ENCODE peak calls at places on chromosome 18, in ten cellular contexts. E, I, P, J, D, F, T, H, Q and L are unnamed samples. For H3K4me1 and H3K9me3, the result is how much of the 10 kb centered on the place peaks cover.

GRCh38 chr18:21686282-21687105 is 18.1 kb downstream of the ABHD3 start:
- DNase-seq in E (no peak), I (no peak), P (no peak), J (no peak), D (no peak), F (no peak), T (no peak), H (peak), Q (no peak), L (no peak)

GRCh38 chr18:21557607-21558253 is 42.8 kb downstream of the ESCO1 start:
- DNase-seq in E (no peak), I (no peak), P (no peak), J (no peak), D (no peak), F (no peak), T (no peak), H (no peak), Q (no peak), L (no peak)

GRCh38 chr18:7303306-7303705 is 72.4 kb downstream of the LRRC30 start:
- DNase-seq in E (no peak), I (no peak), P (no peak), J (no peak), D (no peak), F (no peak), T (no peak), H (no peak), Q (no peak), L (no peak)

GRCh38 chr18:39296293-39296888 is 1730.8 kb upstream of the CELF4 start:
- DNase-seq in E (no peak), I (no peak), P (no peak), J (no peak), D (no peak), F (no peak), T (no peak), H (no peak), Q (no peak), L (no peak)

GRCh38 chr18:48842259-48843061 is 108.3 kb downstream of the SMAD7 start:
- DNase-seq in E (no peak), I (peak), P (no peak), J (peak), D (no peak), F (peak), T (peak), H (no peak), Q (peak), L (peak)

GRCh38 chr18:75211002-75211621 is 515 bp downstream of the TSHZ1 start:
- DNase-seq in E (peak), I (no peak), P (no peak), J (peak), D (no peak), F (no peak), T (no peak), H (peak), Q (peak), L (no peak)

GRCh38 chr18:3294435-3295080 is 32.6 kb downstream of the MYL12B start:
- DNase-seq in E (no peak), I (no peak), P (no peak), J (no peak), D (no peak), F (no peak), T (no peak), H (no peak), Q (peak), L (no peak)

GRCh38 chr18:50195689-50196088 is 742 bp upstream of the MYO5B start:
- DNase-seq in E (no peak), I (no peak), P (no peak), J (no peak), D (no peak), F (no peak), T (no peak), H (no peak), Q (no peak), L (no peak)

GRCh38 chr18:49926076-49926745 is 112.9 kb upstream of the ACAA2 start:
- DNase-seq in E (no peak), I (no peak), P (no peak), J (no peak), D (no peak), F (no peak), T (no peak), H (no peak), Q (no peak), L (no peak)

GRCh38 chr18:13366541-13366940 is 148.0 kb downstream of the LDLRAD4 start:
- DNase-seq in E (no peak), I (no peak), P (no peak), J (no peak), D (no peak), F (no peak), T (no peak), H (peak), Q (no peak), L (no peak)

GRCh38 chr18:31957728-31958127 is 14.8 kb upstream of the TRAPPC8 start:
- DNase-seq in E (no peak), I (no peak), P (no peak), J (no peak), D (no peak), F (no peak), T (no peak), H (no peak), Q (no peak), L (no peak)

GRCh38 chr18:38244360-38244940 is 678.9 kb upstream of the CELF4 start:
- DNase-seq in E (no peak), I (no peak), P (no peak), J (no peak), D (no peak), F (no peak), T (no peak), H (no peak), Q (no peak), L (no peak)

GRCh38 chr18:73614812-73615211 is 532.8 kb downstream of the FBXO15 start:
- DNase-seq in E (no peak), I (no peak), P (no peak), J (no peak), D (no peak), F (no peak), T (no peak), H (no peak), Q (no peak), L (no peak)

GRCh38 chr18:21071071-21071470 is 40.5 kb downstream of the ROCK1 start:
- DNase-seq in E (no peak), I (no peak), P (no peak), J (no peak), D (no peak), F (no peak), T (no peak), H (no peak), Q (no peak), L (no peak)

GRCh38 chr18:61435064-61435652 is 101.9 kb downstream of the CDH20 start:
- DNase-seq in E (no peak), I (no peak), P (no peak), J (peak), D (no peak), F (no peak), T (no peak), H (peak), Q (peak), L (no peak)

GRCh38 chr18:44290366-44290855 is 390.3 kb upstream of the SETBP1 start:
- DNase-seq in E (no peak), I (no peak), P (no peak), J (no peak), D (no peak), F (no peak), T (no peak), H (no peak), Q (no peak), L (no peak)

GRCh38 chr18:31931886-31932240 is 11.1 kb downstream of the TRAPPC8 start:
- DNase-seq in E (no peak), I (no peak), P (no peak), J (no peak), D (no peak), F (no peak), T (no peak), H (no peak), Q (no peak), L (no peak)

GRCh38 chr18:58447342-58448190 is 181.3 kb downstream of the ALPK2 start:
- DNase-seq in E (no peak), I (no peak), P (no peak), J (no peak), D (no peak), F (no peak), T (no peak), H (no peak), Q (no peak), L (no peak)

GRCh38 chr18:60978338-60978737 is 354.9 kb upstream of the CDH20 start:
- DNase-seq in E (peak), I (no peak), P (no peak), J (no peak), D (no peak), F (no peak), T (no peak), H (peak), Q (no peak), L (no peak)

GRCh38 chr18:42514522-42514921 is 559.5 kb downstream of the PIK3C3 start:
- DNase-seq in E (no peak), I (no peak), P (no peak), J (no peak), D (no peak), F (no peak), T (no peak), H (no peak), Q (no peak), L (no peak)

GRCh38 chr18:76455015-76455676 is 39.9 kb downstream of the ZNF516 start:
- DNase-seq in E (no peak), I (no peak), P (no peak), J (no peak), D (no peak), F (no peak), T (no peak), H (no peak), Q (no peak), L (no peak)

GRCh38 chr18:76457957-76458356 is 37.1 kb downstream of the ZNF516 start:
- DNase-seq in E (no peak), I (no peak), P (no peak), J (no peak), D (no peak), F (no peak), T (no peak), H (no peak), Q (no peak), L (no peak)

GRCh38 chr18:76457475-76457874 is 37.6 kb downstream of the ZNF516 start:
- DNase-seq in E (no peak), I (no peak), P (no peak), J (no peak), D (peak), F (no peak), T (peak), H (no peak), Q (no peak), L (peak)

GRCh38 chr18:76456018-76456750 is 38.9 kb downstream of the ZNF516 start:
- DNase-seq in E (peak), I (no peak), P (no peak), J (no peak), D (peak), F (no peak), T (peak), H (no peak), Q (no peak), L (no peak)

DNA sequence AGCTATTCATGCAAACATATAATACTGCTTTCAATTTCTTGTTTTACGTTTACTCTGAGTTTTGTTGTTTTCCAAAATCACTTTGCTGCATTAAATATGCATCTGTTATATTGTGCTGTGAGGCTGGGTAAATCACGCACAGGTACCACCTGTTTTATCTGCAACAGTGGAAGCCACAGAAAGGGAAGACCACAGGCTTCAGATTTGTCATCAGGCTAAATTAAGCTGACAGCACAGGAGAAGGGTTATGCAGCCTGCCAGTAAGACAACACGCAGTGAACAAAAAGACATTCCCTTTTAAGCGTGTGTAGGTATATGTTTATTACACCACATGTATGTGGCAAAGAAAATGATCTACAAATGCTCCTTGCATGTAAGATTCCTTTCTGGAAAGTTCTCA is 38.2 kb downstream of the ZNF516 start:
- DNase-seq in E (no peak), I (no peak), P (no peak), J (no peak), D (no peak), F (no peak), T (no peak), H (no peak), Q (no peak), L (no peak)
- H3K4me1 ChIP-seq in E (half or more), I (under half), P (under half), J (under half), D (under half), F (under half), T (under half), H (half or more), Q (under half), L (under half)

GRCh38 chr18:5466256-5466655 is 77.5 kb downstream of the EPB41L3 start:
- DNase-seq in E (peak), I (no peak), P (no peak), J (no peak), D (no peak), F (no peak), T (no peak), H (no peak), Q (no peak), L (no peak)
- H3K4me3 ChIP-seq in E (no peak), I (no peak), P (no peak), J (no peak), D (no peak), F (no peak), T (no peak), H (no peak), Q (no peak), L (no peak)

DNA sequence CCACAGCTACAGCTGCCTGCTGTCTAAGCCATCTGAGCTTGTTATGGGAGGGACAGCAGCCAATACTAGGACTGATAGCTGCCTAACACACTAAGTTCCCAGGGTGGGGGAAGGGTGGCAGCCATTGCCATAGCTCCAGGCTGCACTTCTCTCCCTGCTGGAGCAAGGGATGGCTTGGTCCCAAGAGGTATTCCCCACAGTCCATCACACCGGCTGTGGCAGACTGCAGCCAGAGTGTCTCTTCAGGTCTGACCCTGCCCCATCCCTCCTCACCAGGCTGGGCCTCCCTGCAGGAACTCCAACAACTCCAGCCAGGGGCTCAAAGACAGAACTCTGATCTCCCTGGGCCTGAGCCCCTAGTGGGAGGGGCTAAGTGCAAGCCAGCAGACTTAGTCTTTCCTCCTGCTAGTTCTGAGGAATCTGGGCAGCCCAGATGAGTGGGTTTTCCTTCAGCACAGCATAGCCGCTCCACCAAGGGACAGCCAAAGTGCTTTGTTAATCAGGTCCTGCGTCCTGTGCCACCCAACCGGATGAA is 632.1 kb downstream of the SOCS6 start:
- DNase-seq in E (no peak), I (no peak), P (no peak), J (no peak), D (no peak), F (no peak), T (no peak), H (no peak), Q (no peak), L (no peak)
- H3K9me3 ChIP-seq in E (under half), I (under half), P (under half), J (under half), D (under half), F (under half), T (under half), H (under half), Q (under half), L (under half)

DNA sequence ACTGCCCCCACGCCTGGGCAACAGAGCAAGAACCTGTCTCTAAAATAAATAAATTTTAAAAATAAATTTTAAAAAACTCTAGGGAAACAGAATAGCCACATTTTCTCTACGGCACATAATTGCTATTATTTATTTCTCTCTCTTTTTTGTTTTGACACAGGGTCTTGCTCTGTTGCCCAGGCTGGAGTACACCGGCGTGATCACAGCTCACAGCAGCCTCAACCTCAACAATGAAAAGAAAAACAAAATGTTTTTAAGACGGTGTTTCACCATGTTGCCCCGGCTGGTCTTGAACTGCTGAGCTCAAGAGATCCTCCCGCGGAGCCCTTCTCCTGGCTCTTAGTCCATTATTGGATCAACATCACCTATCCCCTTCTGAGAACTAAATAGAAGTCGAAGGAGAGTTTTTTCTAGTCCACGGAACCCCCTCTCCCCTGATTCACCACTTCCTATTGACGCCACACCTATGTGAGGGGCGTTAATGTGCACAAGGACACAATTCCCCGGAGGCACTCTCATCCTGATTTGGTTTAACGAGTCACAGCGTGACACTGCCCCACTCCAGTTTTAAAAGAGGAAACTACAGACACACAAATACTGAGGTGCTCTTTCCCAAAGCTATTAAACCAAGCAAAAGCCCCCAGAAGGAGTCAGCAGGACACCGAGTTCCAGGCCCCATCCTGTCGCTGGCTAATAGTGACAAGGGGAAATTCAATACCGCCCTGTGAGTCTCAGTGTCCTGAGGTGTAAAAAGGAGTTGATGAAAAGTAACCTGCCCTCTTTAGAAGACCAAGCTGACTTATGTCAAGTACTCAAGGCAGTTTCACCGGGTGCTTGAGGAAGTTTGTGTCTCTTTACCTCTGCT is 1.1 kb downstream of the NPC1 start:
- DNase-seq in E (peak), I (no peak), P (no peak), J (peak), D (no peak), F (no peak), T (no peak), H (peak), Q (peak), L (no peak)
- H3K4me1 ChIP-seq in E (half or more), I (under half), P (half or more), J (under half), D (under half), F (under half), T (under half), H (under half), Q (under half), L (under half)

GRCh38 chr18:76522104-76522503 is 27.1 kb upstream of the ZNF516 start:
- DNase-seq in E (no peak), I (peak), P (no peak), J (no peak), D (no peak), F (no peak), T (peak), H (no peak), Q (no peak), L (no peak)

GRCh38 chr18:76518073-76518472 is 23.0 kb upstream of the ZNF516 start:
- DNase-seq in E (no peak), I (no peak), P (no peak), J (no peak), D (no peak), F (no peak), T (no peak), H (no peak), Q (no peak), L (no peak)

GRCh38 chr18:76521367-76521766 is 26.3 kb upstream of the ZNF516 start:
- DNase-seq in E (no peak), I (no peak), P (no peak), J (no peak), D (no peak), F (no peak), T (no peak), H (no peak), Q (no peak), L (no peak)

GRCh38 chr18:76519156-76519549 is 24.1 kb upstream of the ZNF516 start:
- DNase-seq in E (peak), I (no peak), P (no peak), J (no peak), D (no peak), F (no peak), T (no peak), H (peak), Q (no peak), L (no peak)

GRCh38 chr18:76518543-76519155 is 23.6 kb upstream of the ZNF516 start:
- DNase-seq in E (peak), I (peak), P (peak), J (no peak), D (peak), F (no peak), T (peak), H (peak), Q (no peak), L (peak)
- H3K4me3 ChIP-seq in E (peak), I (peak), P (peak), J (no peak), D (peak), F (peak), T (peak), H (peak), Q (no peak), L (peak)

GRCh38 chr18:45871655-45872054 is 46.2 kb downstream of the SIGLEC15 start:
- DNase-seq in E (no peak), I (no peak), P (no peak), J (no peak), D (no peak), F (no peak), T (no peak), H (no peak), Q (no peak), L (no peak)

GRCh38 chr18:45874501-45875184 is 49.2 kb downstream of the SIGLEC15 start:
- DNase-seq in E (no peak), I (no peak), P (no peak), J (peak), D (no peak), F (peak), T (no peak), H (no peak), Q (no peak), L (no peak)

GRCh38 chr18:45876131-45876530 is 50.7 kb downstream of the SIGLEC15 start:
- DNase-seq in E (no peak), I (no peak), P (no peak), J (no peak), D (no peak), F (no peak), T (no peak), H (no peak), Q (no peak), L (no peak)

GRCh38 chr18:45865466-45865865 is 40.0 kb downstream of the SIGLEC15 start:
- DNase-seq in E (no peak), I (no peak), P (no peak), J (no peak), D (no peak), F (no peak), T (no peak), H (no peak), Q (no peak), L (no peak)

DNA sequence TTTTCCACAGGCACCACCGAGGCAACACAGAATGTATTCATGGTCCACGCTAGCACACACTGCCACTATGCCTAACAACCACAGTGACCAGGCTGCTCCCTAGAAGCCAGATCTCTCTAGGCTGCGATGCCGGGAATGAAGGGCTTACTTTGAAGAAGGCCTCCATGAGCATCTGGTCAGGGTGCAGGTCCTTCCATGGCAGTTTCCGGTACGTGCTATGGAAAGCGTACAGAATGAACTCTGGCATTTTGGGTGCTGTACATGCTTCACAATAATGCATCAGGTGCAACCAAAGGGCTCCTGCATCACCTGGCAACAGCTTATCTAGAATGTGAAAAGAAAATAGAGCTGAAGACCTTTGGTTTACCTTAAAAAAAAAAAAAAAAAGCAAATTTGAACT is 44.9 kb downstream of the SIGLEC15 start:
- DNase-seq in E (no peak), I (no peak), P (no peak), J (no peak), D (no peak), F (no peak), T (no peak), H (no peak), Q (no peak), L (no peak)
- H3K9me3 ChIP-seq in E (under half), I (under half), P (under half), J (under half), D (under half), F (under half), T (under half), H (under half), Q (under half), L (under half)

GRCh38 chr18:79400091-79400590 is 4.4 kb downstream of the NFATC1 start:
- DNase-seq in E (peak), I (peak), P (peak), J (peak), D (no peak), F (peak), T (peak), H (peak), Q (peak), L (peak)
- H3K4me1 ChIP-seq in E (under half), I (under half), P (half or more), J (half or more), D (under half), F (half or more), T (under half), H (under half), Q (half or more), L (under half)